ENCODE peak calls at places on chromosomes 13 and 19, in six cellular contexts. S is uterus, M is neural progenitor cell, W is suprapubic skin, G is Caco-2, N is progenitor cell of endocrine pancreas. K is an unnamed sample.

GRCh38 chr19:48837081-48837524 is 812 bp upstream of the HSD17B14 start:
- DNase-seq in S (peak), N (peak), M (peak), W (peak), G (peak), K (peak)

GRCh38 chr19:13899912-13900584 is 5.9 kb downstream of the BRME1 start:
- DNase-seq in S (no peak), N (no peak), M (no peak), W (no peak), G (no peak), K (no peak)

GRCh38 chr13:111893607-111894443 is 173.1 kb upstream of the SOX1 start:
- DNase-seq in S (no peak), W (peak), M (peak), N (peak), G (no peak), K (peak)

GRCh38 chr13:100542546-100543156 is 45.9 kb downstream of the GGACT start:
- DNase-seq in S (no peak), M (no peak), G (no peak), N (no peak), W (peak), K (no peak)

GRCh38 chr13:29925457-29925856 is 75.0 kb upstream of the UBL3 start:
- DNase-seq in N (no peak), G (no peak), S (peak), W (peak), M (no peak), K (no peak)

GRCh38 chr19:12847159-12848139 is 9.1 kb downstream of the MAST1 start:
- DNase-seq in S (peak), G (peak), M (peak), W (peak), N (peak), K (peak)

GRCh38 chr19:48654299-48655059 is 8.5 kb upstream of the CA11 start:
- DNase-seq in W (no peak), M (no peak), N (no peak), S (no peak), G (no peak), K (no peak)

GRCh38 chr13:32527151-32527550 is 11.4 kb downstream of the N4BP2L2 start:
- DNase-seq in G (no peak), M (no peak), W (no peak), N (no peak), S (no peak), K (no peak)

GRCh38 chr13:37492741-37493514 is 105.6 kb downstream of the POSTN start:
- DNase-seq in M (no peak), S (no peak), W (no peak), N (no peak), G (no peak), K (no peak)

GRCh38 chr19:45195764-45196163 is 17.2 kb downstream of the BLOC1S3 start:
- DNase-seq in G (no peak), W (no peak), N (no peak), M (no peak), S (no peak), K (no peak)

GRCh38 chr19:38656171-38656981 is 8.9 kb downstream of the ACTN4 start:
- DNase-seq in N (no peak), G (no peak), M (no peak), S (no peak), W (no peak), K (no peak)

GRCh38 chr19:47609885-47610545 is 1.1 kb downstream of the BICRA start:
- DNase-seq in S (peak), N (peak), G (peak), W (peak), M (peak), K (peak)

GRCh38 chr13:33279898-33280549 is 5.5 kb downstream of the STARD13 start:
- DNase-seq in W (no peak), M (no peak), G (no peak), N (no peak), S (no peak), K (no peak)

GRCh38 chr19:12703056-12703455 is 6.6 kb upstream of the FBXW9 start:
- DNase-seq in W (no peak), S (no peak), G (peak), N (no peak), M (peak), K (no peak)

GRCh38 chr19:3914199-3914598 is 18.7 kb upstream of the NMRK2 start:
- DNase-seq in M (no peak), S (no peak), G (no peak), N (no peak), W (no peak), K (no peak)

GRCh38 chr13:55394470-55394869 is 1746.2 kb upstream of the PRR20A start:
- DNase-seq in G (no peak), N (no peak), S (no peak), M (no peak), W (no peak), K (no peak)

GRCh38 chr13:109146912-109147624 is 517.7 kb downstream of the MYO16 start:
- DNase-seq in N (no peak), M (no peak), W (no peak), G (no peak), S (no peak), K (no peak)

GRCh38 chr13:46622918-46623256 is 69.9 kb downstream of the LRCH1 start:
- DNase-seq in W (no peak), G (no peak), M (no peak), N (no peak), S (peak), K (no peak)

GRCh38 chr13:108495686-108496363 is 133.6 kb upstream of the MYO16 start:
- DNase-seq in M (peak), N (peak), G (no peak), W (no peak), S (no peak), K (no peak)

GRCh38 chr19:42092350-42092749 is 16.4 kb downstream of the ZNF574 start:
- DNase-seq in S (no peak), W (no peak), G (no peak), N (no peak), M (no peak), K (no peak)

GRCh38 chr19:40214936-40215335 is 3.2 kb downstream of the TTC9B start:
- DNase-seq in W (no peak), M (no peak), G (no peak), N (no peak), S (no peak), K (no peak)

GRCh38 chr13:102940143-102940542 is 94.3 kb downstream of the ERCC5 start:
- DNase-seq in S (no peak), M (no peak), G (no peak), W (no peak), N (no peak), K (no peak)

GRCh38 chr13:112692104-112692503 is 2.3 kb downstream of the ATP11A start:
- DNase-seq in N (no peak), G (no peak), S (no peak), M (no peak), W (no peak), K (no peak)

GRCh38 chr19:13976446-13976845 is 24.1 kb downstream of the DCAF15 start:
- DNase-seq in S (no peak), W (no peak), N (no peak), G (no peak), M (no peak), K (no peak)

GRCh38 chr13:110575322-110576069 is 14.0 kb upstream of the RAB20 start:
- DNase-seq in S (no peak), W (no peak), G (peak), M (peak), N (no peak), K (no peak)

GRCh38 chr13:97238883-97239282 is 16.8 kb downstream of the MBNL2 start:
- DNase-seq in W (no peak), N (no peak), G (no peak), S (no peak), M (no peak), K (no peak)

GRCh38 chr13:19991531-19991930 is 33.0 kb downstream of the ZMYM2 start:
- DNase-seq in M (no peak), N (no peak), S (no peak), G (no peak), W (no peak), K (no peak)

GRCh38 chr19:55526216-55527196 is 10.4 kb downstream of the SBK2 start:
- DNase-seq in M (no peak), S (peak), N (no peak), G (no peak), W (no peak), K (no peak)

GRCh38 chr13:76823969-76824368 is 62.2 kb downstream of the KCTD12 start:
- DNase-seq in G (no peak), W (no peak), N (no peak), S (no peak), M (peak), K (no peak)

GRCh38 chr13:44188257-44188656 is 185.4 kb upstream of the SERP2 start:
- DNase-seq in W (no peak), S (no peak), N (no peak), M (no peak), G (no peak), K (no peak)

GRCh38 chr13:50576156-50576555 is 267.3 kb downstream of the DLEU7 start:
- DNase-seq in S (no peak), N (no peak), G (no peak), W (no peak), M (no peak), K (no peak)

GRCh38 chr13:38419312-38419873 is 69.7 kb downstream of the UFM1 start:
- DNase-seq in W (no peak), M (no peak), S (no peak), N (no peak), G (no peak), K (no peak)

GRCh38 chr13:54367639-54368271 is 1339.1 kb downstream of the OLFM4 start:
- DNase-seq in S (no peak), W (no peak), N (no peak), M (no peak), G (no peak), K (no peak)

GRCh38 chr13:22758245-22758644 is 422.5 kb upstream of the SGCG start:
- DNase-seq in W (no peak), M (no peak), G (no peak), S (no peak), N (no peak), K (no peak)

GRCh38 chr13:22761709-22762108 is 419.1 kb upstream of the SGCG start:
- DNase-seq in M (no peak), W (no peak), S (no peak), N (no peak), G (no peak), K (no peak)

GRCh38 chr13:22757530-22758120 is 423.2 kb upstream of the SGCG start:
- DNase-seq in M (peak), S (no peak), N (no peak), G (no peak), W (no peak), K (no peak)
- TF ChIP-seq CTCF in M (peak), S (peak), N (peak), G (peak), W (peak), K (peak)

GRCh38 chr13:114113961-114114360 is 18.5 kb downstream of the RASA3 start:
- DNase-seq in W (no peak), G (peak), S (no peak), N (no peak), M (no peak), K (no peak)

GRCh38 chr13:114116734-114117133 is 15.7 kb downstream of the RASA3 start:
- DNase-seq in W (no peak), S (no peak), M (no peak), N (no peak), G (peak), K (no peak)

GRCh38 chr13:114115796-114116195 is 16.6 kb downstream of the RASA3 start:
- DNase-seq in G (peak), M (no peak), W (peak), N (no peak), S (peak), K (no peak)

GRCh38 chr13:114112826-114113322 is 19.5 kb downstream of the RASA3 start:
- DNase-seq in M (peak), G (peak), W (no peak), S (peak), N (no peak), K (no peak)

GRCh38 chr13:114115191-114115671 is 17.2 kb downstream of the RASA3 start:
- DNase-seq in G (peak), W (peak), S (peak), M (no peak), N (no peak), K (no peak)
- TF ChIP-seq CTCF in G (peak), W (no peak), S (no peak), M (no peak), N (no peak), K (peak)

GRCh38 chr19:2458054-2458453 is 1.3 kb upstream of the LMNB2 start:
- DNase-seq in G (no peak), M (no peak), S (no peak), N (no peak), W (no peak), K (no peak)

GRCh38 chr19:2462635-2463421 is 6.1 kb upstream of the LMNB2 start:
- DNase-seq in N (peak), M (peak), W (peak), G (peak), S (peak), K (peak)

GRCh38 chr19:2464389-2464788 is 7.6 kb upstream of the LMNB2 start:
- DNase-seq in G (no peak), S (no peak), W (no peak), M (no peak), N (no peak), K (no peak)

GRCh38 chr19:2460245-2460644 is 3.5 kb upstream of the LMNB2 start:
- DNase-seq in N (no peak), S (no peak), G (no peak), W (no peak), M (no peak), K (no peak)

GRCh38 chr19:2461751-2462634 is 5.2 kb upstream of the LMNB2 start:
- DNase-seq in N (no peak), W (no peak), M (peak), S (peak), G (no peak), K (peak)
- TF ChIP-seq CTCF in N (no peak), W (no peak), M (peak), S (no peak), G (no peak), K (peak)

DNA sequence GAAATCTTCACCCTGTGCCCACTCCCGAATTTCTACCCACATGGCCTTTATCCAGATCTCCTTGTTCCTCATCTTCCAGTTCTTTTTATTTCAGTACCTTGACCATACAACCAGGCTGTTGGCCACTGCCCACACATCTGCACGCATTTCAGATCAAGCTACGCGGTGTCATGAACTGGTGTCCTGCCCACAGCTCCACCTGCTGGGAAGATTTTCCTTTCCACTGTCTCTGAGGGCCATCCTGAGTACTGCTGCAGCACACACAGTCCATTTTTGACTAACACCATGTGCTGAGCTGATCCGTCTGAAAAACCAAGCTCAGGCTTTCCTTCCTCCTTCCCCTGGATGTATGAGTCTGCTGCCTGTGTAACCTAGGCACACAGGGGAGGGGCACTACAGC is 71.8 kb downstream of the WASF3 start:
- DNase-seq in M (no peak), N (no peak), W (no peak), G (no peak), S (no peak), K (no peak)
- TF ChIP-seq CTCF in M (peak), N (peak), W (no peak), G (peak), S (no peak), K (no peak)

GRCh38 chr13:72029981-72030380 is 163.0 kb upstream of the DACH1 start:
- DNase-seq in G (no peak), N (no peak), M (no peak), S (no peak), W (no peak), K (no peak)
- TF ChIP-seq CTCF in G (no peak), N (no peak), M (no peak), S (no peak), W (no peak), K (no peak)

K was measured in osteocyte.